ENCODE peak calls at places on chromosomes 5 and 9, in six cellular contexts. D, A, E, J, W and G are unnamed samples.

GRCh38 chr9:96392263-96392662 is 8.8 kb upstream of the SLC35D2 start:
- DNase-seq in D (no peak), A (no peak), E (no peak), J (no peak), W (no peak), G (no peak)

GRCh38 chr5:151063136-151063544 is 17.7 kb downstream of the TNIP1 start:
- DNase-seq in D (no peak), A (peak; percentile 83), E (no peak), J (no peak), W (no peak), G (no peak)

GRCh38 chr9:115142502-115143265 is 24.7 kb upstream of the TNC start:
- DNase-seq in D (no peak), A (no peak), E (no peak), J (no peak), W (no peak), G (no peak)

GRCh38 chr5:50658243-50658642 is 8.2 kb upstream of the PARP8 start:
- DNase-seq in D (no peak), A (no peak), E (no peak), J (no peak), W (no peak), G (no peak)

GRCh38 chr5:146007270-146007669 is 70.9 kb downstream of the SH3RF2 start:
- DNase-seq in D (no peak), A (peak; percentile 23), E (peak; percentile 34), J (no peak), W (no peak), G (no peak)

GRCh38 chr9:4058931-4059330 is 240.9 kb downstream of the GLIS3 start:
- DNase-seq in D (no peak), A (no peak), E (no peak), J (no peak), W (no peak), G (no peak)

GRCh38 chr9:124880501-124880900 is 18.6 kb downstream of the ARPC5L start:
- DNase-seq in D (no peak), A (no peak), E (peak; percentile 85), J (no peak), W (no peak), G (peak; percentile 1)

GRCh38 chr5:134174841-134175839 is 1.6 kb downstream of the SKP1 start:
- DNase-seq in D (no peak), A (no peak), E (peak; percentile 24), J (no peak), W (no peak), G (no peak)

GRCh38 chr5:158877124-158877581 is 222.6 kb downstream of the EBF1 start:
- DNase-seq in D (no peak), A (no peak), E (no peak), J (no peak), W (no peak), G (no peak)

GRCh38 chr9:133950206-133950915 is 41.8 kb downstream of the VAV2 start:
- DNase-seq in D (no peak), A (no peak), E (no peak), J (no peak), W (no peak), G (no peak)

GRCh38 chr5:174311531-174312269 is 266.2 kb downstream of the NSG2 start:
- DNase-seq in D (peak; percentile 37), A (peak; percentile 79), E (peak; percentile 91), J (peak; percentile 76), W (peak; percentile 62), G (peak; percentile 49)

GRCh38 chr9:16282216-16282615 is 588.3 kb downstream of the BNC2 start:
- DNase-seq in D (no peak), A (no peak), E (no peak), J (no peak), W (no peak), G (no peak)

GRCh38 chr9:97830884-97831829 is 21.9 kb upstream of the FOXE1 start:
- DNase-seq in D (no peak), A (no peak), E (peak; percentile 45), J (no peak), W (no peak), G (no peak)

GRCh38 chr5:172800088-172800551 is 29.1 kb upstream of the DUSP1 start:
- DNase-seq in D (peak; percentile 38), A (peak; percentile 77), E (no peak), J (no peak), W (peak; percentile 84), G (no peak)

GRCh38 chr5:57692582-57693487 is 210.2 kb upstream of the ACTBL2 start:
- DNase-seq in D (peak; percentile 52), A (peak; percentile 87), E (peak; percentile 56), J (peak; percentile 41), W (peak; percentile 72), G (no peak)

GRCh38 chr5:163730206-163730782 is 224.9 kb downstream of the MAT2B start:
- DNase-seq in D (no peak), A (no peak), E (peak; percentile 61), J (no peak), W (peak; percentile 53), G (no peak)

GRCh38 chr9:116115731-116116353 is 37.7 kb upstream of the PAPPA start:
- DNase-seq in D (no peak), A (no peak), E (no peak), J (no peak), W (no peak), G (no peak)

GRCh38 chr9:34899535-34900158 is 58.4 kb upstream of the PHF24 start:
- DNase-seq in D (peak; percentile 68), A (peak; percentile 88), E (peak; percentile 87), J (peak; percentile 86), W (peak; percentile 74), G (peak; percentile 74)

GRCh38 chr9:86600291-86600690 is 246.1 kb upstream of the TUT7 start:
- DNase-seq in D (no peak), A (no peak), E (no peak), J (no peak), W (no peak), G (no peak)

GRCh38 chr5:61447780-61448495 is 115.9 kb downstream of the ZSWIM6 start:
- DNase-seq in D (no peak), A (no peak), E (no peak), J (no peak), W (no peak), G (no peak)

GRCh38 chr5:151886741-151887261 is 37.9 kb downstream of the GLRA1 start:
- DNase-seq in D (no peak), A (no peak), E (no peak), J (no peak), W (no peak), G (no peak)

GRCh38 chr5:53403291-53403690 is 77.1 kb upstream of the FST start:
- DNase-seq in D (no peak), A (no peak), E (no peak), J (no peak), W (no peak), G (no peak)

GRCh38 chr5:141514330-141515111 is 25.6 kb downstream of the PCDHGC5 start:
- DNase-seq in D (no peak), A (no peak), E (peak; percentile 85), J (no peak), W (no peak), G (no peak)

GRCh38 chr5:141516648-141517025 is 27.8 kb downstream of the PCDHGC5 start:
- DNase-seq in D (no peak), A (no peak), E (no peak), J (no peak), W (no peak), G (no peak)

GRCh38 chr5:141513627-141514329 is 24.9 kb downstream of the PCDHGC5 start:
- DNase-seq in D (peak; percentile 57), A (peak; percentile 92), E (peak; percentile 91), J (peak; percentile 91), W (peak; percentile 63), G (peak; percentile 37)

GRCh38 chr5:141515946-141516647 is 27.2 kb downstream of the PCDHGC5 start:
- DNase-seq in D (no peak), A (no peak), E (no peak), J (no peak), W (no peak), G (no peak)

GRCh38 chr5:141515141-141515540 is 26.3 kb downstream of the PCDHGC5 start:
- DNase-seq in D (no peak), A (no peak), E (no peak), J (no peak), W (no peak), G (no peak)
- H3K4me1 ChIP-seq in D (peaks cover 44% of the 10 kb centered on the region), A (peaks cover 35% of the 10 kb centered on the region), E (peaks cover 9% of the 10 kb centered on the region), J (peaks cover 25% of the 10 kb centered on the region), W (peaks cover 18% of the 10 kb centered on the region), G (no peaks in the 10 kb centered on the region)

DNA sequence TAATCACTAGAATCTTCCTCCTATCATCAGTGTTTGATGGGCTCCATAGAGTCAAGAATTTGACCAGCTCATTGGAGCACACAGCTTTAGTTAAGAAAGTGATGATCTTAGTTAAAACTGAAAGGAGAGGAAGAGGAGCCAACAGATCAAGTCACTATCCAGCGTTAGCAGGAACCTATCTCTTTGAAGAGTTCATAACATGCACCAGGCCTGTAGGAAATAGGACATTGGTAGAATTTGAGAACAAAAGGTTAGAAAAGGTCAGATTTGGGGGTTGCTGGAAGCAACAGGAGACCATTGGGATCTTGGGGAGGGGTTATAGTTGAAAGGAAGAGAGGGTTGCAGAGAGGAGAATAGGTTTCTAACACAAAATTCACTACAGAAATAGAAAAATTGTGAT is 11.4 kb upstream of the ADRA1B start:
- DNase-seq in D (no peak), A (no peak), E (no peak), J (no peak), W (no peak), G (no peak)
- H3K27ac ChIP-seq in D (no peak overlapping the region), A (no peak overlapping the region), E (no peak overlapping the region), J (no peak overlapping the region), W (no peak overlapping the region), G (no peak overlapping the region)

GRCh38 chr9:92071634-92072033 is 43.6 kb downstream of the SPTLC1 start:
- DNase-seq in D (no peak), A (no peak), E (no peak), J (no peak), W (no peak), G (no peak)
- H3K36me3 ChIP-seq in D (no peaks in the 10 kb centered on the region), A (no peaks in the 10 kb centered on the region), E (peaks cover 4% of the 10 kb centered on the region), J (peaks cover 19% of the 10 kb centered on the region), W (peaks cover 8% of the 10 kb centered on the region), G (peaks cover 3% of the 10 kb centered on the region)

GRCh38 chr9:22142681-22143080 is 133.6 kb upstream of the CDKN2B start:
- DNase-seq in D (no peak), A (no peak), E (no peak), J (no peak), W (no peak), G (no peak)

GRCh38 chr9:22136446-22137140 is 127.5 kb upstream of the CDKN2B start:
- DNase-seq in D (no peak), A (no peak), E (no peak), J (no peak), W (no peak), G (no peak)

GRCh38 chr9:22143799-22144198 is 134.7 kb upstream of the CDKN2B start:
- DNase-seq in D (no peak), A (no peak), E (no peak), J (no peak), W (no peak), G (no peak)

GRCh38 chr9:22141906-22142305 is 132.8 kb upstream of the CDKN2B start:
- DNase-seq in D (no peak), A (no peak), E (no peak), J (no peak), W (no peak), G (no peak)

DNA sequence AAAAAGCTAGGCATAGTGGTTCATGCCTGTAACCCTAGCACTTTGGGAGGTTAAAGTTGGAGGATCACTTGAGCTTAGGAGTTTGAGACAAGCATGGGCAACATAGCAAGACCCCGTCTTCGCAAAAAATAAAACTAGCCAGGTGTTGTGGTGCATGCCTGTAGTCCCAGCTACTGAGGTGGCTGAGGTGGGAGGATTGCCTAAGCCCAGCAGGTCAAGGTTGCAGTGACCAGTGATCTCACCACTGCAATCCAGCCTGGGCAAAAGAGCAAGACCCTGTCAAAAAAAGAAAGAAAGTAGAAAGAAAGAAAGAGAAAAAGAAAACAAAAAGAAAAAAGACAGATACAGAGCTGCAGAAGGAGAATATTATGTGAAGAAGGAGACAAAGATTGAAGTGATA is 130.2 kb upstream of the CDKN2B start:
- DNase-seq in D (no peak), A (no peak), E (no peak), J (no peak), W (no peak), G (no peak)
- H3K4me1 ChIP-seq in D (peaks cover 11% of the 10 kb centered on the region), A (no peaks in the 10 kb centered on the region), E (no peaks in the 10 kb centered on the region), J (no peaks in the 10 kb centered on the region), W (no peaks in the 10 kb centered on the region), G (no peaks in the 10 kb centered on the region)